ENCODE peak calls at places on chromosomes 2 and 18, in six cellular contexts. I, A, B, S, X and T are unnamed samples.

GRCh38 chr2:200065477-200065876 is 110.1 kb downstream of the MAIP1 start:
- DNase-seq in X (no peak), I (no peak), S (no peak), B (no peak), A (no peak), T (no peak)

GRCh38 chr2:160747771-160748170 is 254.2 kb upstream of the RBMS1 start:
- DNase-seq in A (peak), X (no peak), B (peak), I (no peak), S (no peak), T (no peak)

GRCh38 chr2:203869610-203870042 is 2.1 kb downstream of the CTLA4 start:
- DNase-seq in B (no peak), I (no peak), X (no peak), S (no peak), A (no peak), T (no peak)

GRCh38 chr18:79620586-79621165 is 58.9 kb upstream of the CTDP1 start:
- DNase-seq in X (no peak), I (no peak), S (no peak), A (no peak), B (no peak), T (no peak)

GRCh38 chr2:98915751-98916358 is 20.2 kb downstream of the CRACDL start:
- DNase-seq in S (no peak), X (no peak), I (no peak), B (peak), A (no peak), T (no peak)

GRCh38 chr2:127199223-127199622 is 20.9 kb downstream of the CYP27C1 start:
- DNase-seq in X (no peak), I (no peak), A (no peak), B (no peak), S (no peak), T (no peak)

GRCh38 chr2:15704086-15704787 is 112.6 kb downstream of the DDX1 start:
- DNase-seq in A (no peak), B (peak), S (no peak), X (no peak), I (no peak), T (no peak)

GRCh38 chr18:35171315-35171987 is 69.4 kb upstream of the ZNF397 start:
- DNase-seq in A (no peak), X (no peak), I (peak), S (no peak), B (no peak), T (no peak)

GRCh38 chr2:168470880-168471475 is 14.9 kb downstream of the CERS6 start:
- DNase-seq in X (no peak), A (no peak), I (no peak), B (no peak), S (no peak), T (no peak)

GRCh38 chr2:41026613-41027012 is 574.7 kb upstream of the SLC8A1 start:
- DNase-seq in S (no peak), B (no peak), X (no peak), A (no peak), I (no peak), T (no peak)

GRCh38 chr2:105294046-105294445 is 35.5 kb downstream of the TGFBRAP1 start:
- DNase-seq in X (no peak), S (no peak), I (no peak), A (no peak), B (no peak), T (no peak)

GRCh38 chr18:36157441-36157840 is 27.7 kb downstream of the ELP2 start:
- DNase-seq in A (no peak), I (no peak), B (no peak), S (no peak), X (no peak), T (no peak)

GRCh38 chr2:60959501-60959900 is 58.0 kb upstream of the PEX13 start:
- DNase-seq in B (no peak), X (no peak), I (no peak), S (no peak), A (no peak), T (no peak)

GRCh38 chr2:60957224-60957623 is 60.3 kb upstream of the PEX13 start:
- DNase-seq in B (no peak), X (no peak), A (no peak), S (no peak), I (no peak), T (no peak)

GRCh38 chr2:60958361-60958760 is 59.2 kb upstream of the PEX13 start:
- DNase-seq in A (no peak), X (no peak), S (no peak), I (no peak), B (peak), T (no peak)

GRCh38 chr2:60957643-60958042 is 59.9 kb upstream of the PEX13 start:
- DNase-seq in S (no peak), X (no peak), A (no peak), I (no peak), B (peak), T (no peak)

GRCh38 chr2:60958800-60959199 is 58.7 kb upstream of the PEX13 start:
- DNase-seq in X (no peak), B (peak), S (no peak), I (no peak), A (no peak), T (no peak)
- TF ChIP-seq MYC in X (no peak), B (no peak), S (no peak), I (no peak), A (no peak), T (no peak)

DNA sequence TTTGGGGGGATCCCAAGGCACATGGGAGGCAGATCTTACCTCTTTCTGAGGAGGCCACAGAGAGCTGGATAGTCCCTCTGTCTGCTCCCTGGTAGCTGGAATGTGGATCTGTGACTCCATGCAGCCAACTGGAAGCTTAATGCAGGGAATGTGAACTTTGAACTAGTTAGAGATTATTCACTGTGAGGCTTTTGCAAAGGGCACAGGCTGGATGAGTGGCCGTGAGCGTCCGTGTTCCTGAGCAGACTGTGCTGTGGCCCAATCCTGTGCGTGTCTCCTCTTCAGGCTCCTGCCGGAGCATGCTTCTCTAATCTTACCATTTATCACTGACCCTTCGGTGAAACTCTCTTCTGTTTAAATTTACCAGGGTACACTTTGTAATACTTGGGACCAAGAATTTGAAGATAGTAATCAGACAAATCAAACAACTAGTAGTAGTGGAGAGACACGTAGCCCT is 187.6 kb downstream of the PTPRM start:
- DNase-seq in B (no peak), S (no peak), A (peak), X (no peak), I (peak), T (no peak)
- TF ChIP-seq MYC in B (no peak), S (no peak), A (no peak), X (no peak), I (peak), T (no peak)

GRCh38 chr18:23391156-23391555 is 61.9 kb upstream of the RIOK3 start:
- DNase-seq in X (no peak), S (no peak), I (no peak), A (no peak), B (no peak), T (no peak)

GRCh38 chr18:23388357-23388756 is 64.7 kb upstream of the RIOK3 start:
- DNase-seq in S (no peak), X (no peak), B (no peak), A (no peak), I (peak), T (no peak)

GRCh38 chr18:23386317-23386716 is 66.8 kb upstream of the RIOK3 start:
- DNase-seq in X (no peak), A (no peak), B (no peak), I (peak), S (no peak), T (no peak)

GRCh38 chr18:23384778-23385736 is 68.0 kb upstream of the RIOK3 start:
- DNase-seq in X (no peak), B (no peak), I (peak), A (no peak), S (no peak), T (no peak)

DNA sequence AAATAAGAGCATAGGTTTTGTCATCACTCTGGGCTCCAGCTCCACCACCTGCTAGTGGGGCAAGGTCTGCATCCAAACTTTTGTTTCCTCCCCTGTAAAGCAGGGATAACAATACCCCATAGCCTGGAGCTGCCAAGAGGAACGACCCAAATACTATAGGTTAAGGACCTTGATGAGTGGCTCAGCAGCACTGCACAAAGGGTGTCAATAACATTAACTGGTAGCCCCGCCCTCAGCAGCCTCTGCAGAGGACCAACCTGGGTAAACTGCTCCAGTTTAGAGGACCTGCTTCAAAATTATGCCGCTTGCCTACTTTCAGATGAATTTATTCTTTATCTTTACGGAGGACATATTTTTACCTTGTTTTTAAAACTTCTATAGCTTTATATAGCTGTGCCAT is 65.8 kb upstream of the RIOK3 start:
- DNase-seq in B (no peak), I (no peak), A (no peak), S (no peak), X (no peak), T (no peak)
- TF ChIP-seq MYC in B (no peak), I (no peak), A (no peak), S (no peak), X (no peak), T (no peak)

GRCh38 chr2:78486565-78486964 is 538.9 kb upstream of the REG3G start:
- DNase-seq in I (no peak), S (no peak), B (no peak), X (no peak), A (no peak), T (no peak)
- TF ChIP-seq MYC in I (no peak), S (no peak), B (no peak), X (no peak), A (no peak), T (no peak)

GRCh38 chr18:76363451-76364120 is 131.5 kb downstream of the ZNF516 start:
- DNase-seq in I (peak), S (no peak), X (no peak), B (peak), A (no peak), T (no peak)
- TF ChIP-seq MYC in I (no peak), S (no peak), X (no peak), B (no peak), A (no peak), T (no peak)

GRCh38 chr2:112634874-112635157 is 10.9 kb upstream of the SLC20A1 start:
- DNase-seq in B (no peak), A (no peak), X (no peak), S (no peak), I (no peak), T (no peak)
- TF ChIP-seq MYC in B (no peak), A (no peak), X (no peak), S (no peak), I (no peak), T (no peak)

GRCh38 chr2:84383271-84383670 is 75.8 kb downstream of the SUCLG1 start:
- DNase-seq in A (no peak), I (no peak), B (no peak), X (no peak), S (no peak), T (no peak)

GRCh38 chr2:84388921-84389490 is 70.1 kb downstream of the SUCLG1 start:
- DNase-seq in X (no peak), B (no peak), I (no peak), S (no peak), A (no peak), T (no peak)

GRCh38 chr2:84388133-84388532 is 70.9 kb downstream of the SUCLG1 start:
- DNase-seq in I (no peak), B (no peak), S (no peak), X (no peak), A (no peak), T (no peak)

GRCh38 chr2:84389794-84390193 is 69.3 kb downstream of the SUCLG1 start:
- DNase-seq in I (no peak), B (no peak), S (no peak), X (no peak), A (no peak), T (no peak)

GRCh38 chr2:84386326-84386995 is 72.6 kb downstream of the SUCLG1 start:
- DNase-seq in A (no peak), I (no peak), S (no peak), X (no peak), B (no peak), T (no peak)
- TF ChIP-seq MYC in A (no peak), I (no peak), S (no peak), X (no peak), B (no peak), T (no peak)

GRCh38 chr2:109335586-109336266 is 206.7 kb downstream of the SH3RF3 start:
- DNase-seq in X (no peak), B (peak), S (no peak), I (no peak), A (no peak), T (peak)
- TF ChIP-seq MYC in X (no peak), B (no peak), S (no peak), I (no peak), A (no peak), T (no peak)

DNA sequence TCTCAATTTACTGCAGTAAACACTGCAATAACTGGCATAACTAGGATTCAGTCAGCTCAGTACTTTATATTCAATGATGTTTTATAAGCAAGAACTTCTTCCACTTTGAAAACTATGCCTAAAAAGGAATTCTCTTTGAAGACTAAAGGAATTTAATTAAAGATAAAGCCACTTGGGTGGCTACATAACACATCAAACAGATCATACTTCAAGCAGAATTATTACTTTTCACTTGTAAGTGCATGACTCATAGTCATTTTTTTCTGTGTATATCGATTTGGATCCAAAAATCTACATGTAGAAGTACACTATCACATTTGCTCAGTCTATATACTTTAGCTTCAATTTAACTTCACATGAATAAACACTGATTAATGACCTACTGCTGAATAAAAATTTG is 4.0 kb downstream of the KANSL1L start:
- DNase-seq in B (peak), S (no peak), X (no peak), I (no peak), A (no peak), T (no peak)
- TF ChIP-seq MYC in B (no peak), S (no peak), X (no peak), I (no peak), A (no peak), T (no peak)